ENCODE peak calls at places on chromosomes 11 and 22, in four cellular contexts. One of them, this sample, is unnamed.

GRCh38 chr11:134837166-134837886 is 425.3 kb upstream of the B3GAT1 start:
- DNase-seq in HEK293T: no peak
- DNase-seq in K562: peak
- DNase-seq in GM12878: no peak
- DNase-seq in this sample: no peak

GRCh38 chr22:24847490-24847889 is 41.5 kb downstream of the SGSM1 start:
- DNase-seq in HEK293T: no peak
- DNase-seq in K562: no peak
- DNase-seq in GM12878: no peak
- DNase-seq in this sample: no peak

GRCh38 chr11:92885600-92885999 is 83.9 kb upstream of the MTNR1B start:
- DNase-seq in HEK293T: no peak
- DNase-seq in K562: no peak
- DNase-seq in GM12878: no peak
- DNase-seq in this sample: no peak

GRCh38 chr11:78156081-78156844 is 16.8 kb upstream of the ALG8 start:
- DNase-seq in HEK293T: no peak
- DNase-seq in K562: no peak
- DNase-seq in GM12878: no peak
- DNase-seq in this sample: peak

GRCh38 chr11:111963786-111964385 is 26.7 kb downstream of the DIXDC1 start:
- DNase-seq in HEK293T: no peak
- DNase-seq in K562: no peak
- DNase-seq in GM12878: no peak
- DNase-seq in this sample: no peak

GRCh38 chr11:86162257-86162656 is 82.3 kb upstream of the EED start:
- DNase-seq in HEK293T: no peak
- DNase-seq in K562: peak
- DNase-seq in GM12878: no peak
- DNase-seq in this sample: no peak

GRCh38 chr11:46127150-46127638 is 5.9 kb upstream of the PHF21A start:
- DNase-seq in HEK293T: peak
- DNase-seq in K562: peak
- DNase-seq in GM12878: no peak
- DNase-seq in this sample: peak

GRCh38 chr22:29031236-29031982 is 30.2 kb downstream of the C22orf31 start:
- DNase-seq in HEK293T: peak
- DNase-seq in K562: peak
- DNase-seq in GM12878: no peak
- DNase-seq in this sample: peak

GRCh38 chr11:72758304-72758689 is 6.1 kb upstream of the ARAP1 start:
- DNase-seq in HEK293T: no peak
- DNase-seq in K562: peak
- DNase-seq in GM12878: no peak
- DNase-seq in this sample: no peak

GRCh38 chr11:128463975-128464374 is 123.4 kb downstream of the ETS1 start:
- DNase-seq in HEK293T: no peak
- DNase-seq in K562: no peak
- DNase-seq in GM12878: no peak
- DNase-seq in this sample: no peak

GRCh38 chr11:76777325-76777724 is 5.8 kb upstream of the TSKU start:
- DNase-seq in HEK293T: no peak
- DNase-seq in K562: no peak
- DNase-seq in GM12878: no peak
- DNase-seq in this sample: no peak
- TF ChIP-seq FOXK2 in HEK293T: no peak
- TF ChIP-seq FOXK2 in K562: no peak
- TF ChIP-seq FOXK2 in GM12878: no peak
- TF ChIP-seq FOXK2 in this sample: no peak

DNA sequence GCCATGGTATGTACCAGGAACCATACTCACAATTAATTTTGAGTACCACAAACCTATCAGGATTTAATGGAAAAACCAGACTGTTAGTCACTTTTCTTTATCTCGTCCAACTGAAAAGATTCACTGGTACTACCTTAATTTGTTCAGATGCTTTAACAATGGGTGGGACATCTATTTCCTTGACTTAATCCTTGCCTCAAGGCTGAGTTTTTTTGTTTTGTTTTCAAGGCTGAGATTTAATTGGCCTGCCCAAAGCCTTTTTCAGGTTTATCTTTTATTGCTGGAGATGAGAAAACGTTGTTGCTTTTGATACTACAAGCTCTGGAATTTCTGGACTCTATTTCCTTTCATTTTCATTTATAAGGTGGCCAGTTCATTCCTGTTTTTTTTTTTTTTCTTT is 50.4 kb downstream of the NELL1 start:
- DNase-seq in HEK293T: no peak
- DNase-seq in K562: no peak
- DNase-seq in GM12878: no peak
- DNase-seq in this sample: no peak
- TF ChIP-seq BHLHE40 in HEK293T: no peak
- TF ChIP-seq BHLHE40 in K562: no peak
- TF ChIP-seq BHLHE40 in GM12878: no peak
- TF ChIP-seq BHLHE40 in this sample: no peak

GRCh38 chr22:48720662-48721393 is 1106.8 kb downstream of the BRD1 start:
- DNase-seq in HEK293T: no peak
- DNase-seq in K562: no peak
- DNase-seq in GM12878: no peak
- DNase-seq in this sample: no peak

GRCh38 chr22:48717883-48718817 is 1109.5 kb downstream of the BRD1 start:
- DNase-seq in HEK293T: no peak
- DNase-seq in K562: no peak
- DNase-seq in GM12878: no peak
- DNase-seq in this sample: no peak

GRCh38 chr22:48718818-48719500 is 1108.7 kb downstream of the BRD1 start:
- DNase-seq in HEK293T: no peak
- DNase-seq in K562: no peak
- DNase-seq in GM12878: no peak
- DNase-seq in this sample: no peak

GRCh38 chr22:48721394-48721666 is 1106.3 kb downstream of the BRD1 start:
- DNase-seq in HEK293T: no peak
- DNase-seq in K562: no peak
- DNase-seq in GM12878: no peak
- DNase-seq in this sample: no peak

GRCh38 chr22:48719978-48720661 is 1107.6 kb downstream of the BRD1 start:
- DNase-seq in HEK293T: no peak
- DNase-seq in K562: peak
- DNase-seq in GM12878: no peak
- DNase-seq in this sample: no peak
- TF ChIP-seq FOXK2 in HEK293T: no peak
- TF ChIP-seq FOXK2 in K562: no peak
- TF ChIP-seq FOXK2 in GM12878: no peak
- TF ChIP-seq FOXK2 in this sample: no peak

GRCh38 chr22:30605449-30606110 is 1.4 kb upstream of the TCN2 start:
- DNase-seq in HEK293T: peak
- DNase-seq in K562: peak
- DNase-seq in GM12878: no peak
- DNase-seq in this sample: peak
- TF ChIP-seq BHLHE40 in HEK293T: no peak
- TF ChIP-seq BHLHE40 in K562: peak
- TF ChIP-seq BHLHE40 in GM12878: no peak
- TF ChIP-seq BHLHE40 in this sample: no peak

DNA sequence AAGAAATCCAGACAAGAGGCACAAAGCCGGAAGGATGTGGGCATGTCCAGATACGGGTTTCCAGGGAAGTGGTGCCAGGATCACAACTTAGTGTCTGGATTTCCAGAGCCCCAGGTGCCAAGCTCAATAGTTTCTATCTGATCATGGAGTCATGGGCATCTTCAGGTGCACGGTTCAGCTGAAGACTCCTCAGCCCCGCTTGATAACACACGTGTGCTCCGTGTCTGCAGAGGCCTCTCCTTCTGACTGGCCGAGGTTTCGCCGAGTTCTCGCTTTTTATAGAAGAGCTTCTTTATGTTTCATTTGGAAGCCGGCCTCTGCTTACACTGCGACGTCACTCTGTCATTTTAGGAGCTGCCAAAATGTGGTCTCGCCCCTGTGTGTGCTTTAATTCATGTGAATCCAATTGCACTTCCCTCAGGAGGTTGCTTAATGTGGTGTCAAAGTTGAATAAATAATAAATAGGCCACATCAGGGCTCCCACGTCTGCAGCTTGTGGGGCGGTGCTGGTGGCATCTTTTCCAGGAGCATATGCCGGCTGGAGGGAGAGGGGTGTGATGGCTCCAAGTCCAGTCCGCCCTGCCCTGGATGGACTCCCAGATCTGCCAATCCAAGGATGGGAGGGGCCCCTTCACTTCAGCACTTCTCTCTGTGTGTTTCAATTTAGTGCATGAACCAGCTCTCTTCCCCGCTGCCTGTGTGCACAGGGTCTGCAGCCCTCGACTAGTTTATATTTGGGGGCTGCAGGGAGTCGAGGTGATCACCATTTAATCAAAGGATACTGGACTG is 1410.8 kb downstream of the TBC1D22A start:
- DNase-seq in HEK293T: no peak
- DNase-seq in K562: no peak
- DNase-seq in GM12878: no peak
- DNase-seq in this sample: no peak
- TF ChIP-seq FOXK2 in HEK293T: no peak
- TF ChIP-seq FOXK2 in K562: no peak
- TF ChIP-seq FOXK2 in GM12878: no peak
- TF ChIP-seq FOXK2 in this sample: no peak

GRCh38 chr11:118607401-118608267 is at the start of gene PHLDB1:
- DNase-seq in HEK293T: peak
- DNase-seq in K562: peak
- DNase-seq in GM12878: no peak
- DNase-seq in this sample: peak
- TF ChIP-seq BHLHE40 in HEK293T: no peak
- TF ChIP-seq BHLHE40 in K562: no peak
- TF ChIP-seq BHLHE40 in GM12878: no peak
- TF ChIP-seq BHLHE40 in this sample: no peak

DNA sequence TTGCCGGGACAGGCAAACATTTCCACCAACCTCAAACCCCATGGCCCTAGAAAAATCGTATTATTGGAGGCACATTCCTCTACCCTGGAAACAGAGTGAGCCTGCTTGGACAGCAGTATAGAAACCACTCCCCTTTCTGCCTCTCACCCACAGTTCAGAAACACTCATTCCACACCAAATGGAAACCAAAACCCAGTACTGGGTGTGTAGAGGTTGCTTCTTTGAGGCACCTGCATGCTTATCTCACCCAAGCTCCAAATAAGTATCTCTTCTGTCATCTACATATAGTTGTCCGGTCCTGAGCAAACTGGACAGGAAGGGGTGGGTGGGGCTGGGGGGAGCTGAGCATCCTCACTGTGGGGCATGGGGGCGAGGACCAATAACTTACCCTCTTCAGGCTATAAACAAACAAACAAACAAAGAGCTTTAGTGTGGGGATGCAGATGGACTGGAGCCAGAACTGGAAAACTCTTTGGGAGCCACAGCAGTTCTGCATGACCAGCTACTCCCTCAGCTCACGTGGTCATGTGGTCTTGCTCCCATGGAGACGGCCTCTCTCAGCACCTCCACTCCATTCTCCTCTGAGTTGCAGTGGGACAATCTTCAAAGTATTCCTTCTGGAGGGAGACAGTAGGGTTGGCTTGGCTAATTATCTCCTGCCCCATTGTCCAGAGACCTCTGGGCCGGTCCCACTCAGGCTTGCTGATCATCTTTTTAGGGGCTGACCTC is 1.0 kb upstream of the PLAAT2 start:
- DNase-seq in HEK293T: no peak
- DNase-seq in K562: no peak
- DNase-seq in GM12878: peak
- DNase-seq in this sample: no peak
- TF ChIP-seq FOXK2 in HEK293T: no peak
- TF ChIP-seq FOXK2 in K562: no peak
- TF ChIP-seq FOXK2 in GM12878: no peak
- TF ChIP-seq FOXK2 in this sample: no peak

DNA sequence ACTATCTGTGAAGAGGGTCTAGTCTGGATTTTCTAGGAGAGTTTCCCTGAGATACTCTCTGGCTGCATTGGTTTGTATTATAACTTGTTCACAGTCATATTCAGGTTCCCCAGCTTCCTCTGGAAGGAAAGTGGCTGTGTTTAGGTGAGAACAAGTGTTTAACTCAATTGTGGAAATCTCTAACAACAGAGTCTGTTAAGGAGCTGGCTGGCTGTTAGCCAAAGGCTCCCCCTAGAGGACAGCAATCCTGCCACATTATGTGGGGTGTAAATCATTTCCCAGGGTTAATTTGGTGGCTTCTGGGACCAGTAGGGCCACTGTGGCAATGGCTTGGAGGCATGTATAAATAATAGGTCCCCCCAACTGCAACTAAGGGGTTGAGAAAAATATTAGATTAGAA is 18.4 kb downstream of the MS4A6E start:
- DNase-seq in HEK293T: no peak
- DNase-seq in K562: no peak
- DNase-seq in GM12878: no peak
- DNase-seq in this sample: peak
- TF ChIP-seq BHLHE40 in HEK293T: no peak
- TF ChIP-seq BHLHE40 in K562: no peak
- TF ChIP-seq BHLHE40 in GM12878: no peak
- TF ChIP-seq BHLHE40 in this sample: no peak